ENCODE peak calls at places on chromosome 2, in ten cellular contexts. D is adrenal gland, Z is right cardiac atrium, M is GM12865, W is H4, P is T1000, X is NCI-H2029 treated with DMSO at 0.1 percent for 48 hours, N is HuH-7.5, L is IMR-90, R is mucosa of gallbladder. E is an unnamed sample.
A peak's percentile ranks its signal among the peaks of the same experiment; 100 is the strongest.

GRCh38 chr2:55048514-55048924 is 1.7 kb downstream of the RTN4 start:
- DNase-seq in M (peak; percentile 39), W (peak; percentile 34), P (no peak), X (peak; percentile 4), D (peak; percentile 57), N (peak; percentile 18), L (peak; percentile 45), R (peak; percentile 33), Z (peak; percentile 50), E (peak; percentile 16)

GRCh38 chr2:118032169-118033013 is 18.5 kb upstream of the CCDC93 start:
- DNase-seq in X (peak; percentile 9), Z (peak; percentile 58), D (peak; percentile 39), R (peak; percentile 54), N (peak; percentile 27), W (peak; percentile 37), P (peak; percentile 12), L (peak; percentile 34), M (peak; percentile 50), E (peak; percentile 53)

GRCh38 chr2:84958135-84959044 is 12.6 kb upstream of the KCMF1 start:
- DNase-seq in D (peak; percentile 15), X (peak; percentile 60), Z (no peak), L (peak; percentile 97), R (peak; percentile 44), M (peak; percentile 53), W (peak; percentile 92), P (peak; percentile 78), N (no peak), E (peak; percentile 81)

GRCh38 chr2:172088245-172089004 is 3.1 kb downstream of the DLX1 start:
- DNase-seq in W (no peak), M (no peak), L (no peak), X (no peak), Z (no peak), P (no peak), N (no peak), D (no peak), R (no peak), E (no peak)

GRCh38 chr2:165110394-165110793 is 93.5 kb downstream of the SCN3A start:
- DNase-seq in P (no peak), Z (no peak), L (no peak), N (no peak), X (no peak), M (no peak), W (no peak), D (no peak), R (no peak), E (no peak)

GRCh38 chr2:210421916-210422315 is 54.6 kb downstream of the LANCL1 start:
- DNase-seq in R (no peak), N (no peak), L (peak; percentile 16), W (peak; percentile 74), X (no peak), M (no peak), D (no peak), Z (no peak), P (peak; percentile 60), E (no peak)

GRCh38 chr2:24544456-24545115 is 53.5 kb downstream of the NCOA1 start:
- DNase-seq in R (no peak), D (no peak), L (no peak), M (no peak), Z (no peak), X (no peak), N (no peak), P (no peak), W (no peak), E (no peak)

GRCh38 chr2:56239437-56239836 is 55.6 kb downstream of the CCDC85A start:
- DNase-seq in X (no peak), N (no peak), M (no peak), R (no peak), P (peak; percentile 28), Z (no peak), D (no peak), L (peak; percentile 7), W (peak; percentile 16), E (no peak)

GRCh38 chr2:8170954-8171353 is 510.9 kb upstream of the ID2 start:
- DNase-seq in X (no peak), R (no peak), N (no peak), L (no peak), D (no peak), W (no peak), Z (no peak), M (no peak), P (no peak), E (no peak)

GRCh38 chr2:215728504-215729065 is 284.8 kb downstream of the MREG start:
- DNase-seq in W (no peak), L (peak; percentile 95), Z (no peak), R (no peak), D (no peak), M (peak; percentile 29), N (no peak), P (peak; percentile 40), X (no peak), E (no peak)

GRCh38 chr2:239760596-239760995 is 264.5 kb downstream of the NDUFA10 start:
- DNase-seq in P (no peak), Z (peak; percentile 11), W (no peak), N (no peak), X (no peak), L (no peak), M (no peak), D (no peak), R (no peak), E (no peak)

GRCh38 chr2:39642054-39642742 is 23.5 kb upstream of the TMEM178A start:
- DNase-seq in N (no peak), M (no peak), L (peak; percentile 91), Z (no peak), X (peak; percentile 17), W (peak; percentile 76), D (peak; percentile 14), R (peak; percentile 22), P (peak; percentile 29), E (peak; percentile 69)

GRCh38 chr2:185825557-185825956 is 87.0 kb downstream of the FSIP2 start:
- DNase-seq in X (no peak), D (no peak), M (no peak), P (no peak), W (no peak), R (no peak), Z (no peak), N (no peak), L (no peak), E (no peak)

GRCh38 chr2:239316562-239317465 is 84.0 kb downstream of the HDAC4 start:
- DNase-seq in P (no peak), Z (peak; percentile 92), N (no peak), D (peak; percentile 77), X (no peak), L (peak; percentile 41), W (no peak), R (no peak), M (no peak), E (no peak)

GRCh38 chr2:85649201-85650190 is 18.5 kb downstream of the SFTPB start:
- DNase-seq in R (no peak), P (no peak), L (peak; percentile 79), W (no peak), N (no peak), M (no peak), D (no peak), X (no peak), Z (no peak), E (no peak)

GRCh38 chr2:235218486-235218907 is 266.7 kb downstream of the SH3BP4 start:
- DNase-seq in R (no peak), M (no peak), X (no peak), P (no peak), D (no peak), L (no peak), N (no peak), Z (peak; percentile 69), W (no peak), E (no peak)

GRCh38 chr2:74250189-74250631 is 51.8 kb downstream of the MTHFD2 start:
- DNase-seq in W (peak; percentile 34), N (peak; percentile 61), Z (peak; percentile 78), M (peak; percentile 74), P (no peak), R (peak; percentile 37), D (peak; percentile 43), X (peak; percentile 7), L (peak; percentile 40), E (peak; percentile 54)

GRCh38 chr2:198456418-198456817 is 652.0 kb downstream of the PLCL1 start:
- DNase-seq in R (no peak), Z (no peak), L (peak; percentile 15), M (no peak), N (no peak), P (no peak), W (no peak), D (no peak), X (no peak), E (no peak)

GRCh38 chr2:56474412-56475158 is 290.8 kb downstream of the CCDC85A start:
- DNase-seq in X (peak; percentile 22), R (no peak), L (no peak), Z (no peak), M (no peak), D (no peak), W (peak; percentile 23), N (no peak), P (no peak), E (peak; percentile 20)

GRCh38 chr2:50529600-50530218 is 502.2 kb downstream of the NRXN1 start:
- DNase-seq in L (peak; percentile 71), W (peak; percentile 47), D (no peak), M (peak; percentile 44), R (no peak), X (peak; percentile 6), P (no peak), Z (no peak), N (peak; percentile 3), E (no peak)

GRCh38 chr2:65063426-65063825 is 7.2 kb downstream of the CEP68 start:
- DNase-seq in M (no peak), N (no peak), P (no peak), W (no peak), Z (no peak), D (no peak), L (no peak), R (no peak), X (no peak), E (no peak)

GRCh38 chr2:47028846-47029560 is 113.4 kb upstream of the MCFD2 start:
- DNase-seq in M (no peak), L (no peak), R (no peak), N (no peak), X (peak; percentile 28), Z (peak; percentile 49), P (no peak), W (no peak), D (no peak), E (peak; percentile 42)

GRCh38 chr2:101815739-101816391 is 118.4 kb downstream of the MAP4K4 start:
- DNase-seq in P (no peak), W (no peak), N (no peak), M (no peak), X (no peak), R (no peak), L (no peak), Z (no peak), D (peak; percentile 22), E (no peak)

GRCh38 chr2:182594286-182594685 is 121.8 kb upstream of the DNAJC10 start:
- DNase-seq in M (no peak), X (no peak), L (peak; percentile 58), D (no peak), N (no peak), P (no peak), W (no peak), R (no peak), Z (no peak), E (no peak)

GRCh38 chr2:54500404-54501147 is 44.4 kb downstream of the SPTBN1 start:
- DNase-seq in X (no peak), M (no peak), P (no peak), W (no peak), Z (peak; percentile 82), D (no peak), R (no peak), L (no peak), N (no peak), E (no peak)

GRCh38 chr2:128416366-128416765 is 97.7 kb upstream of the HS6ST1 start:
- DNase-seq in R (peak; percentile 8), X (no peak), L (no peak), N (no peak), M (no peak), W (no peak), Z (no peak), P (no peak), D (no peak), E (no peak)

GRCh38 chr2:19504400-19505198 is 146.2 kb upstream of the OSR1 start:
- DNase-seq in L (no peak), X (no peak), W (peak; percentile 35), M (no peak), P (no peak), Z (no peak), R (peak; percentile 10), N (no peak), D (no peak), E (peak; percentile 39)

GRCh38 chr2:74502147-74502719 is 2.8 kb upstream of the LBX2 start:
- DNase-seq in D (no peak), P (no peak), W (no peak), M (no peak), N (peak; percentile 84), Z (no peak), X (no peak), R (peak; percentile 64), L (no peak), E (peak; percentile 35)